ENCODE peak calls at places on chromosomes 13 and 19, in five cellular contexts. One of them, this sample, is unnamed.
A peak's percentile ranks its signal among the peaks of the same experiment; 100 is the strongest.

GRCh38 chr19:2685204-2685704 is 17.2 kb downstream of the GNG7 start:
- DNase-seq in HAP-1: no peak
- DNase-seq in stimulated activated CD4-positive, alpha-beta T cell treated with anti-CD3 and anti-CD28 coated beads, Interleukin-1b, Interleukin-23, amount 100 ng/mL, for 24 hours: no peak
- DNase-seq in foreskin keratinocyte: no peak
- DNase-seq in AG04450: no peak
- DNase-seq in this sample: no peak

GRCh38 chr13:113991676-113992179 is 17.9 kb upstream of the C13orf46 start:
- DNase-seq in HAP-1: no peak
- DNase-seq in stimulated activated CD4-positive, alpha-beta T cell treated with anti-CD3 and anti-CD28 coated beads, Interleukin-1b, Interleukin-23, amount 100 ng/mL, for 24 hours: no peak
- DNase-seq in foreskin keratinocyte: no peak
- DNase-seq in AG04450: no peak
- DNase-seq in this sample: no peak

GRCh38 chr19:43229315-43229714 is 23.9 kb upstream of the PSG4 start:
- DNase-seq in HAP-1: peak; percentile 45
- DNase-seq in stimulated activated CD4-positive, alpha-beta T cell treated with anti-CD3 and anti-CD28 coated beads, Interleukin-1b, Interleukin-23, amount 100 ng/mL, for 24 hours: no peak
- DNase-seq in foreskin keratinocyte: no peak
- DNase-seq in AG04450: no peak
- DNase-seq in this sample: no peak

GRCh38 chr13:79723462-79724116 is 242.6 kb downstream of the NDFIP2 start:
- DNase-seq in HAP-1: peak; percentile 56
- DNase-seq in stimulated activated CD4-positive, alpha-beta T cell treated with anti-CD3 and anti-CD28 coated beads, Interleukin-1b, Interleukin-23, amount 100 ng/mL, for 24 hours: no peak
- DNase-seq in foreskin keratinocyte: no peak
- DNase-seq in AG04450: no peak
- DNase-seq in this sample: no peak

GRCh38 chr19:58538257-58539168 is 5.4 kb upstream of the TRIM28 start:
- DNase-seq in HAP-1: peak; percentile 58
- DNase-seq in stimulated activated CD4-positive, alpha-beta T cell treated with anti-CD3 and anti-CD28 coated beads, Interleukin-1b, Interleukin-23, amount 100 ng/mL, for 24 hours: no peak
- DNase-seq in foreskin keratinocyte: no peak
- DNase-seq in AG04450: no peak
- DNase-seq in this sample: peak; percentile 41

GRCh38 chr19:12788682-12789097 is 2.6 kb upstream of the JUNB start:
- DNase-seq in HAP-1: peak; percentile 42
- DNase-seq in stimulated activated CD4-positive, alpha-beta T cell treated with anti-CD3 and anti-CD28 coated beads, Interleukin-1b, Interleukin-23, amount 100 ng/mL, for 24 hours: no peak
- DNase-seq in foreskin keratinocyte: no peak
- DNase-seq in AG04450: no peak
- DNase-seq in this sample: peak; percentile 61

GRCh38 chr19:34431681-34432402 is 3.7 kb downstream of the UBA2 start:
- DNase-seq in HAP-1: no peak
- DNase-seq in stimulated activated CD4-positive, alpha-beta T cell treated with anti-CD3 and anti-CD28 coated beads, Interleukin-1b, Interleukin-23, amount 100 ng/mL, for 24 hours: no peak
- DNase-seq in foreskin keratinocyte: no peak
- DNase-seq in AG04450: peak; percentile 41
- DNase-seq in this sample: no peak

GRCh38 chr19:45404557-45405434 is at the start of gene PPP1R13L:
- DNase-seq in HAP-1: peak; percentile 75
- DNase-seq in stimulated activated CD4-positive, alpha-beta T cell treated with anti-CD3 and anti-CD28 coated beads, Interleukin-1b, Interleukin-23, amount 100 ng/mL, for 24 hours: no peak
- DNase-seq in foreskin keratinocyte: peak; percentile 94
- DNase-seq in AG04450: no peak
- DNase-seq in this sample: peak; percentile 55

GRCh38 chr13:73513751-73514150 is 454.9 kb downstream of the KLF5 start:
- DNase-seq in HAP-1: no peak
- DNase-seq in stimulated activated CD4-positive, alpha-beta T cell treated with anti-CD3 and anti-CD28 coated beads, Interleukin-1b, Interleukin-23, amount 100 ng/mL, for 24 hours: no peak
- DNase-seq in foreskin keratinocyte: peak; percentile 67
- DNase-seq in AG04450: no peak
- DNase-seq in this sample: no peak

GRCh38 chr13:63041640-63042414 is 1626.2 kb upstream of the PCDH20 start:
- DNase-seq in HAP-1: no peak
- DNase-seq in stimulated activated CD4-positive, alpha-beta T cell treated with anti-CD3 and anti-CD28 coated beads, Interleukin-1b, Interleukin-23, amount 100 ng/mL, for 24 hours: no peak
- DNase-seq in foreskin keratinocyte: no peak
- DNase-seq in AG04450: peak; percentile 26
- DNase-seq in this sample: no peak

GRCh38 chr19:33273881-33274662 is 28.3 kb downstream of the CEBPA start:
- DNase-seq in HAP-1: peak; percentile 24
- DNase-seq in stimulated activated CD4-positive, alpha-beta T cell treated with anti-CD3 and anti-CD28 coated beads, Interleukin-1b, Interleukin-23, amount 100 ng/mL, for 24 hours: no peak
- DNase-seq in foreskin keratinocyte: peak; percentile 82
- DNase-seq in AG04450: peak; percentile 34
- DNase-seq in this sample: peak; percentile 49

GRCh38 chr13:108345016-108345415 is 75.5 kb downstream of the TNFSF13B start:
- DNase-seq in HAP-1: no peak
- DNase-seq in stimulated activated CD4-positive, alpha-beta T cell treated with anti-CD3 and anti-CD28 coated beads, Interleukin-1b, Interleukin-23, amount 100 ng/mL, for 24 hours: no peak
- DNase-seq in foreskin keratinocyte: no peak
- DNase-seq in AG04450: no peak
- DNase-seq in this sample: no peak

GRCh38 chr19:40507892-40508291 is 41.1 kb downstream of the SPTBN4 start:
- DNase-seq in HAP-1: no peak
- DNase-seq in stimulated activated CD4-positive, alpha-beta T cell treated with anti-CD3 and anti-CD28 coated beads, Interleukin-1b, Interleukin-23, amount 100 ng/mL, for 24 hours: no peak
- DNase-seq in foreskin keratinocyte: no peak
- DNase-seq in AG04450: no peak
- DNase-seq in this sample: no peak

GRCh38 chr19:31354316-31354715 is 5.1 kb upstream of the TSHZ3 start:
- DNase-seq in HAP-1: no peak
- DNase-seq in stimulated activated CD4-positive, alpha-beta T cell treated with anti-CD3 and anti-CD28 coated beads, Interleukin-1b, Interleukin-23, amount 100 ng/mL, for 24 hours: no peak
- DNase-seq in foreskin keratinocyte: no peak
- DNase-seq in AG04450: no peak
- DNase-seq in this sample: no peak

GRCh38 chr19:2575734-2576481 is 100.0 kb downstream of the GADD45B start:
- DNase-seq in HAP-1: no peak
- DNase-seq in stimulated activated CD4-positive, alpha-beta T cell treated with anti-CD3 and anti-CD28 coated beads, Interleukin-1b, Interleukin-23, amount 100 ng/mL, for 24 hours: no peak
- DNase-seq in foreskin keratinocyte: no peak
- DNase-seq in AG04450: peak; percentile 45
- DNase-seq in this sample: no peak

GRCh38 chr19:30174357-30174645 is 197.9 kb upstream of the ZNF536 start:
- DNase-seq in HAP-1: no peak
- DNase-seq in stimulated activated CD4-positive, alpha-beta T cell treated with anti-CD3 and anti-CD28 coated beads, Interleukin-1b, Interleukin-23, amount 100 ng/mL, for 24 hours: no peak
- DNase-seq in foreskin keratinocyte: no peak
- DNase-seq in AG04450: no peak
- DNase-seq in this sample: no peak

GRCh38 chr13:108812165-108812564 is 182.8 kb downstream of the MYO16 start:
- DNase-seq in HAP-1: no peak
- DNase-seq in stimulated activated CD4-positive, alpha-beta T cell treated with anti-CD3 and anti-CD28 coated beads, Interleukin-1b, Interleukin-23, amount 100 ng/mL, for 24 hours: no peak
- DNase-seq in foreskin keratinocyte: no peak
- DNase-seq in AG04450: no peak
- DNase-seq in this sample: no peak